ENCODE peak calls at places on chromosomes 3 and 15, in seven cellular contexts. Y is A549, P is HepG2, W is IMR-90, E is HCT116, S is K562, V is H1. Q is an unnamed sample.
A peak's percentile ranks its signal among the peaks of the same experiment; 100 is the strongest.

GRCh38 chr3:32121137-32121536 is 14.7 kb downstream of the GPD1L start:
- DNase-seq in Y (no peak), S (no peak), V (no peak), W (no peak), P (no peak), E (no peak), Q (no peak)

GRCh38 chr3:184466413-184466960 is 86.6 kb downstream of the CHRD start:
- DNase-seq in Y (no peak), W (peak; percentile 48), S (peak; percentile 36), V (no peak), P (no peak), E (no peak), Q (no peak)

GRCh38 chr3:54506603-54507002 is 384.3 kb downstream of the CACNA2D3 start:
- DNase-seq in P (no peak), E (no peak), V (peak; percentile 31), S (no peak), W (no peak), Y (no peak), Q (no peak)

GRCh38 chr15:87477056-87477455 is 779.5 kb downstream of the NTRK3 start:
- DNase-seq in E (no peak), P (no peak), V (no peak), S (no peak), Y (no peak), W (no peak), Q (no peak)

GRCh38 chr3:122940628-122941086 is 86.9 kb downstream of the SEMA5B start:
- DNase-seq in E (no peak), P (no peak), Y (no peak), W (no peak), S (no peak), V (no peak), Q (no peak)

GRCh38 chr3:86929046-86929445 is 61.9 kb downstream of the VGLL3 start:
- DNase-seq in Y (no peak), W (peak; percentile 71), S (no peak), P (no peak), V (no peak), E (no peak), Q (no peak)

GRCh38 chr15:42136513-42136912 is 19.9 kb downstream of the PLA2G4F start:
- DNase-seq in W (no peak), E (no peak), S (no peak), P (no peak), V (no peak), Y (no peak), Q (no peak)

GRCh38 chr15:75966073-75966472 is 46.2 kb downstream of the NRG4 start:
- DNase-seq in S (no peak), P (no peak), Y (no peak), E (no peak), W (peak; percentile 84), V (no peak), Q (no peak)

GRCh38 chr3:12946661-12947316 is 105.4 kb upstream of the RPL32 start:
- DNase-seq in Y (no peak), V (no peak), P (no peak), E (no peak), W (no peak), S (no peak), Q (no peak)

GRCh38 chr15:80710635-80711553 is 15.8 kb downstream of the ABHD17C start:
- DNase-seq in W (peak; percentile 63), P (no peak), E (no peak), S (no peak), V (no peak), Y (no peak), Q (peak; percentile 41)

GRCh38 chr15:88906551-88906950 is 6.6 kb downstream of the MFGE8 start:
- DNase-seq in S (no peak), E (no peak), Y (no peak), W (no peak), P (no peak), V (no peak), Q (no peak)

DNA sequence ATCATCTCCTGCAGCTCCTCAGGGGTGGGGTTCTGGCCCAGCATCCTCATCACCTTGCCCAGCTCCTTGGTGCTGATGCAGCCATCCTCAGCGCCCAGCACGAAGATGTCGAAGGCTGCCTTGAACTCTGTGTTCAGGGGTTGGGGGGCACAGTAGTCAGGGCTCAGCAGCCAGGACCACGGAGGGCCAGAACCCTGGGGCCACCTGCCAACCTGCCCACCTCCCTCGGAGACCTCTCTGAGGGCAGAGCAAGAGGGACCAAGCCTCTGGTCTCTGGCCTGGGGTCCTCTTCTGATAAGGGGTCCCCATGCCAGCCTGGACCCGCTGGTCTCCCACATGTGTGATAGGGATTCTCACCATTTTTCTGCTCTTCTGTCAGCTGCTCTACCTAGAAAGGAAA is 1.7 kb downstream of the TNNC1 start:
- DNase-seq in P (no peak), V (no peak), S (no peak), Y (no peak), E (no peak), W (no peak), Q (no peak)
- TF ChIP-seq CEBPB in P (no peak), V (no peak), S (no peak), Y (no peak), E (no peak), W (no peak), Q (no peak)

DNA sequence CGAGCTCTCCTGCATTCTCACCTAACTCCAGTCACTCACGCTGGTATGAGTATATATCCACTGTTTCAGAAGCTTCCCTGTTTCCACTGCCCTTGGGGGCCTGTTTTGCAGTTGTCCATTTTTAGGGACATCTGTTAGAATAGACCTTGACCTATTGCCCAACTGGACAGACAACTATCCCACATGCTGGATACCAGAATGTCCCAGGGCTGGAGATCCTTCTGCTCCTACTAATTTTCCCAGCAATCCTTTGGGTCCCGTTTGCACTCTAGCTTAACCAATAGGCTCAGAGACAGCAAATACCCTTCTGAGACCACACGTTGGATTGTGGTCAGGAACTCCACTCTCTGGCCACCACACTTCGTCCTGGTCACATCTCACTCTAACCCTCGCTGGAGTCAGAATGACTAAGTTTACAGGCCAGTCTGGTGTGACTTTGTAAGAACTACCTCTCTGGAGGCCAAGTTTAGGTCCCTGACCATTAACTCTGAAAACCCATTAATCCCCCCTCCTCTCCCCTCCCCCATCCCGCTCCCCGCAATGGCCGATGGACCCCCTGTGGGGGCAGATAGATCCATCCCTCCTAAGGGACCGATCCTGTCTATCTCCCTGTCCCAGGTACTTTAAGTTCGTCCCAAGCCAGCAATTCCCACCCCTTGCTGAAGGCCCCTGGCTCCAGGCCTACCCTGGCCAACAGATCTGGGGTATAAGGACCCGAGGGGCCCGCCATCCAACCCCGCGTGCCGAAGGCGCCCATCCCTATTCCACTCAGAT is 35.5 kb downstream of the HMCES start:
- DNase-seq in W (peak; percentile 36), V (no peak), Y (no peak), P (peak; percentile 85), S (peak; percentile 26), E (no peak), Q (no peak)
- TF ChIP-seq POLR2A in W (peak; percentile 74), V (peak; percentile 92), Y (no peak), P (peak; percentile 50), S (peak; percentile 52), E (peak; percentile 49), Q (peak; percentile 76)

GRCh38 chr3:178802993-178803693 is 266.9 kb downstream of the KCNMB2 start:
- DNase-seq in S (no peak), Y (no peak), E (no peak), P (no peak), V (no peak), W (no peak), Q (no peak)
- TF ChIP-seq CEBPB in S (no peak), Y (no peak), E (no peak), P (no peak), V (no peak), W (no peak), Q (no peak)

GRCh38 chr3:153080778-153081240 is 81.2 kb upstream of the RAP2B start:
- DNase-seq in V (no peak), E (no peak), W (no peak), Y (no peak), P (no peak), S (peak; percentile 84), Q (no peak)
- TF ChIP-seq POLR2A in V (no peak), E (no peak), W (no peak), Y (no peak), P (no peak), S (no peak), Q (no peak)

GRCh38 chr3:71673486-71673885 is 51.7 kb downstream of the EIF4E3 start:
- DNase-seq in E (no peak), P (no peak), W (peak; percentile 55), Y (no peak), S (no peak), V (no peak), Q (no peak)
- TF ChIP-seq CEBPB in E (no peak), P (no peak), W (no peak), Y (no peak), S (no peak), V (no peak), Q (no peak)

GRCh38 chr3:125684199-125684598 is 88.9 kb upstream of the OSBPL11 start:
- DNase-seq in V (peak; percentile 82), S (peak; percentile 7), E (peak; percentile 18), P (peak; percentile 48), W (peak; percentile 12), Y (no peak), Q (no peak)
- TF ChIP-seq POLR2A in V (no peak), S (no peak), E (no peak), P (no peak), W (no peak), Y (no peak), Q (no peak)

Q was measured in GM12878.